ENCODE peak calls at places on chromosomes 2 and 18, in seven cellular contexts. One of them, this sample, is unnamed.
A peak's percentile ranks its signal among the peaks of the same experiment; 100 is the strongest.

GRCh38 chr2:193199322-193199721 is 1004.6 kb upstream of the TMEFF2 start:
- DNase-seq in IMR-90: no peak
- DNase-seq in PC-3: no peak
- DNase-seq in spleen: no peak
- DNase-seq in stomach: no peak
- DNase-seq in choroid plexus epithelial cell: no peak
- DNase-seq in brain microvascular endothelial cell: no peak
- DNase-seq in this sample: no peak

GRCh38 chr2:121335294-121336290 is 50.6 kb upstream of the TFCP2L1 start:
- DNase-seq in IMR-90: no peak
- DNase-seq in PC-3: no peak
- DNase-seq in spleen: peak; percentile 56
- DNase-seq in stomach: peak; percentile 24
- DNase-seq in choroid plexus epithelial cell: peak; percentile 30
- DNase-seq in brain microvascular endothelial cell: no peak
- DNase-seq in this sample: no peak

GRCh38 chr2:150567771-150568278 is 80.4 kb upstream of the RND3 start:
- DNase-seq in IMR-90: peak; percentile 72
- DNase-seq in PC-3: no peak
- DNase-seq in spleen: no peak
- DNase-seq in stomach: no peak
- DNase-seq in choroid plexus epithelial cell: peak; percentile 39
- DNase-seq in brain microvascular endothelial cell: no peak
- DNase-seq in this sample: peak; percentile 65

GRCh38 chr2:191636235-191636543 is 41.7 kb upstream of the NABP1 start:
- DNase-seq in IMR-90: peak; percentile 88
- DNase-seq in PC-3: peak; percentile 85
- DNase-seq in spleen: no peak
- DNase-seq in stomach: no peak
- DNase-seq in choroid plexus epithelial cell: peak; percentile 83
- DNase-seq in brain microvascular endothelial cell: peak; percentile 81
- DNase-seq in this sample: peak; percentile 62

GRCh38 chr18:1311376-1311775 is 406.7 kb downstream of the ADCYAP1 start:
- DNase-seq in IMR-90: no peak
- DNase-seq in PC-3: no peak
- DNase-seq in spleen: no peak
- DNase-seq in stomach: no peak
- DNase-seq in choroid plexus epithelial cell: peak; percentile 0
- DNase-seq in brain microvascular endothelial cell: no peak
- DNase-seq in this sample: no peak

GRCh38 chr18:60249388-60249787 is 123.2 kb downstream of the MC4R start:
- DNase-seq in IMR-90: no peak
- DNase-seq in PC-3: no peak
- DNase-seq in spleen: no peak
- DNase-seq in stomach: no peak
- DNase-seq in choroid plexus epithelial cell: no peak
- DNase-seq in brain microvascular endothelial cell: no peak
- DNase-seq in this sample: no peak

GRCh38 chr18:49525981-49526380 is 35.9 kb upstream of the LIPG start:
- DNase-seq in IMR-90: no peak
- DNase-seq in PC-3: no peak
- DNase-seq in spleen: peak; percentile 13
- DNase-seq in stomach: no peak
- DNase-seq in choroid plexus epithelial cell: no peak
- DNase-seq in brain microvascular endothelial cell: no peak
- DNase-seq in this sample: no peak

GRCh38 chr2:101745711-101746694 is 48.5 kb downstream of the MAP4K4 start:
- DNase-seq in IMR-90: peak; percentile 87
- DNase-seq in PC-3: peak; percentile 88
- DNase-seq in spleen: no peak
- DNase-seq in stomach: no peak
- DNase-seq in choroid plexus epithelial cell: peak; percentile 72
- DNase-seq in brain microvascular endothelial cell: peak; percentile 71
- DNase-seq in this sample: peak; percentile 66

DNA sequence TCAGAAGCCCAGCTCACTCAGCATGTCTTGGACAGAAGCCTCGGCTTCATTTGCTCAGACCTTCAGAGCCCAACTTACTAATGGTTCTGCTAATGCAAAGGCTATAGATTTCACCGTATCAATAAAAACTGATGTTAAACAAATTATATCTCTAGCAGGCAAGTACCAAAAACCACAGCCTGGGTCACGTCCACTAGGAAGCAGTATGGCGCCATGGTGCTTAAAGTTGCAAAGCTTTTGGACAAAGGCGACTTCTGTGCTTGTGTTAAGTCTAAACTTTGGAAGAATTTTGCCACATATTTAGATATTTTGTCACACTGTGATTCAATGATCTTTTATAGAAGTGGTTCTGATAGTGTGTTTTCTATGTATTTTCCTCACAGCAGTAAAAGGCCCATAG is 276.8 kb upstream of the PARD3B start:
- DNase-seq in IMR-90: peak; percentile 12
- DNase-seq in PC-3: no peak
- DNase-seq in spleen: no peak
- DNase-seq in stomach: no peak
- DNase-seq in choroid plexus epithelial cell: peak; percentile 13
- DNase-seq in brain microvascular endothelial cell: no peak
- DNase-seq in this sample: no peak
- TF ChIP-seq CTCF in IMR-90: no peak
- TF ChIP-seq CTCF in PC-3: peak; percentile 40
- TF ChIP-seq CTCF in spleen: no peak
- TF ChIP-seq CTCF in stomach: no peak
- TF ChIP-seq CTCF in choroid plexus epithelial cell: peak; percentile 20
- TF ChIP-seq CTCF in brain microvascular endothelial cell: no peak
- TF ChIP-seq CTCF in this sample: no peak

DNA sequence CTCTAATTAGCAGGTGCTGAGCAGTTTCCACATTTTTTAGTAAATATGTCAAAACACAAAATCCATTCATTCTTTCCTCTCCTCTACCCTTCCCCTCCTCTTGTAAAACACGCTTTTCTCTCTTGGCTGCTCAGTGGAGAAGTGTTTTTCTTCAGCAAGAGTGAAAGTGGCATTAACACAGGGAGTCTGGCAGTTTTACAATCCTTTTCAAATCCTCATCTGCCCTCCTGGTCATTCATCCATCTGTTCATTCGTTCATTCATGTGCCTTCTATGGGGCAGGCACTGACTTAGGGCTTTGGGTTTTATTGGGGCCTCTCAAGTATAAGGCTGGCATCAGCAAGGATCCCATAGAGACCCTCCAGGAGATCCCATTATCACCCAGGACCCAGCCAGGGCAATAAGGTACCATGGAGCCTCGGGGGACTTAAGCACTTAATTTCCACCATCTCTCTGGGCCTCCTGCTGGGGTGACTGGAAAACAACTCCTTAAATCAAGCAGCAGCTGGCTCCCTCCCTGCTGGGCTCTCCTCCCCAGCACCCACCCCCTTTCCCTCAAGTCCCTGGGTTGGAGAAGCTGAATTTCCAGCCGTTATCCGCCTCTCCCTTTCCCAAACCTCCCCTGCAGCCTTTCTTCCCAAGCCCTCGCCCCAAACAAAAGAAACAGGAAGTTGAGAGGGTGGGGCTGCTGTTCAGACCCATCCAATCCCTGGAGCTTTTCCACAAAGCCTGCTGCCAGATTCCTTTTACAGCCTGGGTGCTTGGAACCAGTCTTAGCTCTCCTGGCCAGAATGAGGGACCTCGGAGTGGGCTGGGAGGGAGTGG is 32.6 kb downstream of the MARCHF4 start:
- DNase-seq in IMR-90: peak; percentile 81
- DNase-seq in PC-3: peak; percentile 9
- DNase-seq in spleen: no peak
- DNase-seq in stomach: no peak
- DNase-seq in choroid plexus epithelial cell: peak; percentile 63
- DNase-seq in brain microvascular endothelial cell: no peak
- DNase-seq in this sample: peak; percentile 81
- H3K4me3 ChIP-seq in IMR-90: no peak overlapping the region
- H3K4me3 ChIP-seq in PC-3: no peak overlapping the region
- H3K4me3 ChIP-seq in spleen: no peak overlapping the region
- H3K4me3 ChIP-seq in stomach: no peak overlapping the region
- H3K4me3 ChIP-seq in choroid plexus epithelial cell: peak overlapping the region; percentile 20
- H3K4me3 ChIP-seq in brain microvascular endothelial cell: no peak overlapping the region
- H3K4me3 ChIP-seq in this sample: no peak overlapping the region

GRCh38 chr2:175414872-175415487 is 233.5 kb upstream of the ATP5MC3 start:
- DNase-seq in IMR-90: peak; percentile 54
- DNase-seq in PC-3: peak; percentile 72
- DNase-seq in spleen: no peak
- DNase-seq in stomach: peak; percentile 27
- DNase-seq in choroid plexus epithelial cell: peak; percentile 76
- DNase-seq in brain microvascular endothelial cell: peak; percentile 69
- DNase-seq in this sample: peak; percentile 58
- TF ChIP-seq CTCF in IMR-90: peak; percentile 45
- TF ChIP-seq CTCF in PC-3: peak; percentile 82
- TF ChIP-seq CTCF in spleen: no peak
- TF ChIP-seq CTCF in stomach: peak; percentile 39
- TF ChIP-seq CTCF in choroid plexus epithelial cell: peak; percentile 78
- TF ChIP-seq CTCF in brain microvascular endothelial cell: peak; percentile 82
- TF ChIP-seq CTCF in this sample: peak; percentile 66

GRCh38 chr2:164073758-164074094 is 337.9 kb upstream of the FIGN start:
- DNase-seq in IMR-90: no peak
- DNase-seq in PC-3: no peak
- DNase-seq in spleen: no peak
- DNase-seq in stomach: no peak
- DNase-seq in choroid plexus epithelial cell: no peak
- DNase-seq in brain microvascular endothelial cell: no peak
- DNase-seq in this sample: no peak
- H3K4me3 ChIP-seq in IMR-90: no peak overlapping the region
- H3K4me3 ChIP-seq in PC-3: no peak overlapping the region
- H3K4me3 ChIP-seq in spleen: no peak overlapping the region
- H3K4me3 ChIP-seq in stomach: no peak overlapping the region
- H3K4me3 ChIP-seq in choroid plexus epithelial cell: no peak overlapping the region
- H3K4me3 ChIP-seq in brain microvascular endothelial cell: no peak overlapping the region
- H3K4me3 ChIP-seq in this sample: no peak overlapping the region

DNA sequence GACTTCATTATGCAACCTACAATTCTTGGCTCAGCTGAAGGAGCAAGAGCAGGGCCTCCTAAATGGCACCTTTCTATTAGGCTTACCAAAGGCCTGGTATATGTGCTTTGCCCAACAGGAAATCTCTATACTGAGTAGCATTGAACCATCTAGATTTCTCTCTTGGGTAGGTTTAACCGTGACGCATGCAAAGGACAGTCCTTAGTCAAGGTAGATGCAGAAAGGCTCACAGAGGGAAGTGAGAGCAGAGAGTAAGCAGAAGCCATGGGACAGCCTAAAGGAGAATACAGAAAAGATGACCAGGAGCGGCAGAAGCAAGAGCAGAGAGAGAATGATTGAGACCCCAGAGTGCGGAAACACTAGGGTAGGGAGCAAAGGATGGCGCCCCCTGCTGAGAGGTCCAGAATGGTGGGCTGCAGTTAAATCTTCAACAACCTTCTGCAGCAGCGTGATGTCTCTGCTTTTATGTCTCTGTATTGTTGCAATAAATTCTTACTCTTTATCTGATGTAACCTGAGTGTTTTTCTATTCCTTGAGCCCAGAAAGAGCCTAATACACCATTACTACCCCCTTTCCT is 4.7 kb upstream of the OSBPL1A start:
- DNase-seq in IMR-90: no peak
- DNase-seq in PC-3: no peak
- DNase-seq in spleen: no peak
- DNase-seq in stomach: no peak
- DNase-seq in choroid plexus epithelial cell: no peak
- DNase-seq in brain microvascular endothelial cell: no peak
- DNase-seq in this sample: no peak
- TF ChIP-seq CTCF in IMR-90: peak; percentile 12
- TF ChIP-seq CTCF in PC-3: peak; percentile 46
- TF ChIP-seq CTCF in spleen: no peak
- TF ChIP-seq CTCF in stomach: no peak
- TF ChIP-seq CTCF in choroid plexus epithelial cell: peak; percentile 31
- TF ChIP-seq CTCF in brain microvascular endothelial cell: peak; percentile 48
- TF ChIP-seq CTCF in this sample: peak; percentile 18

This sample was measured in fibroblast of pulmonary artery.